ENCODE peak calls at places on chromosome 5, in ten cellular contexts. A is CD8-positive, alpha-beta T cell; J is OCI-LY7; K is Caco-2; Y is mucosa of descending colon; Z is neural progenitor cell; E is uterus; U is mammary epithelial cell; F is left ventricle myocardium inferior; O is stomach. B is an unnamed sample.

GRCh38 chr5:6377582-6378127 is 692 bp downstream of the MED10 start:
- DNase-seq in K (no peak), J (peak; percentile 22), U (peak; percentile 44), F (no peak), O (no peak), E (no peak), Y (no peak), A (peak; percentile 29), Z (no peak), B (no peak)

GRCh38 chr5:33272288-33272687 is 168.5 kb upstream of the TARS1 start:
- DNase-seq in E (no peak), A (no peak), F (no peak), Y (no peak), J (no peak), Z (no peak), U (peak; percentile 90), O (no peak), K (no peak), B (no peak)

GRCh38 chr5:59036274-59036961 is 453.5 kb downstream of the RAB3C start:
- DNase-seq in Y (no peak), J (no peak), U (peak; percentile 93), A (peak; percentile 78), K (peak; percentile 63), E (peak; percentile 33), Z (no peak), O (no peak), F (no peak), B (no peak)

GRCh38 chr5:117494208-117494607 is 919.6 kb upstream of the SEMA6A start:
- DNase-seq in E (no peak), A (no peak), J (no peak), Z (no peak), F (no peak), O (no peak), Y (no peak), U (no peak), K (no peak), B (no peak)

GRCh38 chr5:59173568-59173967 is 590.7 kb downstream of the RAB3C start:
- DNase-seq in U (no peak), J (no peak), K (no peak), E (no peak), Y (no peak), F (no peak), O (no peak), Z (no peak), A (no peak), B (no peak)

GRCh38 chr5:62640437-62640836 is 61.8 kb downstream of the LRRC70 start:
- DNase-seq in Z (no peak), A (no peak), E (no peak), O (no peak), Y (no peak), J (no peak), F (no peak), U (no peak), K (no peak), B (no peak)

GRCh38 chr5:7878381-7878873 is 9.5 kb downstream of the MTRR start:
- DNase-seq in F (no peak), K (no peak), J (no peak), Z (no peak), U (peak; percentile 87), O (no peak), A (no peak), E (no peak), Y (no peak), B (no peak)

GRCh38 chr5:160937570-160937969 is 85.6 kb upstream of the ATP10B start:
- DNase-seq in U (peak; percentile 65), Z (no peak), A (no peak), J (no peak), O (peak; percentile 45), F (no peak), K (no peak), Y (no peak), E (no peak), B (no peak)

GRCh38 chr5:111635151-111635945 is 121.6 kb downstream of the NREP start:
- DNase-seq in U (no peak), O (peak; percentile 42), Y (no peak), Z (peak; percentile 11), F (no peak), J (no peak), K (no peak), A (no peak), E (no peak), B (no peak)

GRCh38 chr5:168753691-168754254 is 174.6 kb upstream of the PANK3 start:
- DNase-seq in J (no peak), Y (no peak), F (no peak), O (no peak), Z (no peak), K (no peak), E (no peak), U (no peak), A (no peak), B (no peak)

GRCh38 chr5:139315056-139315455 is 21.5 kb downstream of the MATR3 start:
- DNase-seq in Z (peak; percentile 26), O (no peak), Y (no peak), F (no peak), E (no peak), J (no peak), A (no peak), U (no peak), K (no peak), B (no peak)

GRCh38 chr5:84494453-84494852 is 109.8 kb upstream of the EDIL3 start:
- DNase-seq in U (peak; percentile 90), J (no peak), A (no peak), F (no peak), K (no peak), E (no peak), Y (no peak), Z (no peak), O (no peak), B (no peak)

GRCh38 chr5:146751054-146751453 is 127.5 kb downstream of the PPP2R2B start:
- DNase-seq in E (no peak), J (no peak), F (no peak), K (no peak), Z (no peak), A (no peak), O (no peak), Y (no peak), U (no peak), B (no peak)

GRCh38 chr5:134103397-134103796 is 11.1 kb upstream of the TCF7 start:
- DNase-seq in Y (no peak), E (no peak), F (no peak), J (no peak), K (no peak), O (no peak), A (peak; percentile 65), Z (no peak), U (no peak), B (no peak)
- H3K4me1 ChIP-seq in Y (peaks cover 4% of the 10 kb centered on the region), E (no peaks in the 10 kb centered on the region), F (peaks cover 18% of the 10 kb centered on the region), J (peaks cover 22% of the 10 kb centered on the region), K (peaks cover 20% of the 10 kb centered on the region), O (no peaks in the 10 kb centered on the region), A (peaks cover 95% of the 10 kb centered on the region), Z (peaks cover 14% of the 10 kb centered on the region), U (peaks cover 9% of the 10 kb centered on the region), B (peaks cover 2% of the 10 kb centered on the region)

GRCh38 chr5:172715931-172716682 is 54.9 kb downstream of the DUSP1 start:
- DNase-seq in O (no peak), Z (peak; percentile 41), U (no peak), K (no peak), J (no peak), F (no peak), A (no peak), Y (no peak), E (no peak), B (no peak)
- H3K4me3 ChIP-seq in O (no peak overlapping the region), Z (no peak overlapping the region), U (no peak overlapping the region), K (no peak overlapping the region), J (no peak overlapping the region), F (no peak overlapping the region), A (no peak overlapping the region), Y (no peak overlapping the region), E (no peak overlapping the region), B (no peak overlapping the region)

DNA sequence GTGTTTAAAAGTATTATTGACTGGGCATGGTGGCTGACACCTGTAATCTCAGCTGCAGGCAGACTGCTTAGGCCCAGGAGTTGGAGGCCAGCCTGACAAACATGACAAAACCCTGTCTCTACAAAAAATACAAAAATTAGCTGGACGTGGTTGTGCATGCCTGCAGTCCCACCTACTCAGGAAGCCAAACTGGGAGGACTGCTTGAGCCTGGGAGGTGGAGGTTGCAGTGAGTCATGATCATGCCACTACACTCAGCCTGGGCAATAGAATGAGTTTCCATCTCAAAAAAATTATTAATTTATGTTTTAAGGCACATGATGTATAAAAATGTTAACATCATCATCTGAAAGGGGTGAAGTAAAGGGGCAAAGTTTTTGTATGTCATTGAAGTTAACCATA is 49.7 kb upstream of the FNIP1 start:
- DNase-seq in E (no peak), Z (no peak), Y (no peak), J (no peak), U (peak; percentile 52), O (no peak), K (no peak), F (no peak), A (no peak), B (no peak)
- H3K9me3 ChIP-seq in E (peaks cover 5% of the 10 kb centered on the region), Z (peaks cover 13% of the 10 kb centered on the region), Y (peaks cover 42% of the 10 kb centered on the region), J (peaks cover 22% of the 10 kb centered on the region), U (peaks cover 14% of the 10 kb centered on the region), O (peaks cover 53% of the 10 kb centered on the region), K (peaks cover 42% of the 10 kb centered on the region), F (peaks cover 56% of the 10 kb centered on the region), A (peaks cover 10% of the 10 kb centered on the region), B (no peaks in the 10 kb centered on the region)

GRCh38 chr5:148817606-148818005 is 8.8 kb upstream of the ADRB2 start:
- DNase-seq in U (no peak), F (no peak), Z (no peak), Y (no peak), E (no peak), K (no peak), A (no peak), O (no peak), J (no peak), B (no peak)
- H3K4me1 ChIP-seq in U (no peaks in the 10 kb centered on the region), F (peaks cover 16% of the 10 kb centered on the region), Z (no peaks in the 10 kb centered on the region), Y (no peaks in the 10 kb centered on the region), E (no peaks in the 10 kb centered on the region), K (no peaks in the 10 kb centered on the region), A (no peaks in the 10 kb centered on the region), O (no peaks in the 10 kb centered on the region), J (peaks cover 50% of the 10 kb centered on the region), B (no peaks in the 10 kb centered on the region)

GRCh38 chr5:34895641-34896419 is 19.5 kb downstream of the RAD1 start:
- DNase-seq in A (no peak), E (no peak), K (no peak), U (no peak), Z (peak; percentile 7), O (no peak), F (no peak), J (no peak), Y (no peak), B (no peak)

GRCh38 chr5:34889394-34889793 is 25.9 kb downstream of the RAD1 start:
- DNase-seq in K (no peak), Y (no peak), U (no peak), A (no peak), E (no peak), O (no peak), J (no peak), F (no peak), Z (no peak), B (no peak)

GRCh38 chr5:34894716-34895115 is 20.6 kb downstream of the RAD1 start:
- DNase-seq in F (no peak), Y (no peak), K (no peak), E (no peak), U (no peak), Z (no peak), O (no peak), A (no peak), J (no peak), B (no peak)

GRCh38 chr5:34892414-34892813 is 22.9 kb downstream of the RAD1 start:
- DNase-seq in K (no peak), Y (no peak), U (no peak), F (no peak), E (no peak), O (no peak), Z (no peak), J (no peak), A (no peak), B (no peak)

GRCh38 chr5:34891981-34892380 is 23.3 kb downstream of the RAD1 start:
- DNase-seq in O (no peak), F (no peak), E (peak; percentile 51), Y (no peak), A (no peak), K (no peak), J (no peak), Z (no peak), U (no peak), B (no peak)
- H3K4me3 ChIP-seq in O (no peak overlapping the region), F (no peak overlapping the region), E (no peak overlapping the region), Y (no peak overlapping the region), A (no peak overlapping the region), K (no peak overlapping the region), J (no peak overlapping the region), Z (no peak overlapping the region), U (no peak overlapping the region), B (no peak overlapping the region)